ENCODE peak calls at places on chromosomes 6 and 20, in ten cellular contexts. One of them, this sample, is unnamed.

GRCh38 chr6:53628354-53629119 is 37.0 kb downstream of the KLHL31 start:
- DNase-seq in NCI-H1092 treated with DMSO at 0.1 percent for 48 hours: peak; percentile 16
- DNase-seq in MCF 10A: peak; percentile 91
- DNase-seq in RCC 7860: no peak
- DNase-seq in NCI-H1417 treated with DMSO at 0.1 percent for 48 hours: no peak
- DNase-seq in heart left ventricle: no peak
- DNase-seq in type B pancreatic cell: no peak
- DNase-seq in pancreas: no peak
- DNase-seq in H4: no peak
- DNase-seq in HCEC 1CT: peak; percentile 15
- DNase-seq in this sample: no peak

GRCh38 chr6:74447013-74447412 is 751.0 kb downstream of the CD109 start:
- DNase-seq in H4: peak; percentile 33
- DNase-seq in RCC 7860: no peak
- DNase-seq in NCI-H1417 treated with DMSO at 0.1 percent for 48 hours: no peak
- DNase-seq in pancreas: no peak
- DNase-seq in MCF 10A: no peak
- DNase-seq in HCEC 1CT: peak; percentile 8
- DNase-seq in NCI-H1092 treated with DMSO at 0.1 percent for 48 hours: no peak
- DNase-seq in heart left ventricle: no peak
- DNase-seq in type B pancreatic cell: no peak
- DNase-seq in this sample: no peak

GRCh38 chr6:137044366-137045220 is at the start of gene IL20RA:
- DNase-seq in RCC 7860: no peak
- DNase-seq in HCEC 1CT: no peak
- DNase-seq in type B pancreatic cell: peak; percentile 69
- DNase-seq in NCI-H1092 treated with DMSO at 0.1 percent for 48 hours: peak; percentile 18
- DNase-seq in heart left ventricle: peak; percentile 31
- DNase-seq in pancreas: peak; percentile 45
- DNase-seq in NCI-H1417 treated with DMSO at 0.1 percent for 48 hours: no peak
- DNase-seq in MCF 10A: peak; percentile 36
- DNase-seq in H4: no peak
- DNase-seq in this sample: peak; percentile 53

GRCh38 chr20:4040283-4041179 is 25.2 kb upstream of the RNF24 start:
- DNase-seq in pancreas: no peak
- DNase-seq in MCF 10A: peak; percentile 38
- DNase-seq in HCEC 1CT: no peak
- DNase-seq in RCC 7860: peak; percentile 45
- DNase-seq in H4: peak; percentile 41
- DNase-seq in heart left ventricle: no peak
- DNase-seq in NCI-H1092 treated with DMSO at 0.1 percent for 48 hours: no peak
- DNase-seq in type B pancreatic cell: no peak
- DNase-seq in NCI-H1417 treated with DMSO at 0.1 percent for 48 hours: no peak
- DNase-seq in this sample: no peak

GRCh38 chr6:64280569-64280968 is 645.0 kb downstream of the PHF3 start:
- DNase-seq in HCEC 1CT: peak; percentile 13
- DNase-seq in type B pancreatic cell: no peak
- DNase-seq in NCI-H1417 treated with DMSO at 0.1 percent for 48 hours: peak; percentile 12
- DNase-seq in heart left ventricle: no peak
- DNase-seq in RCC 7860: peak; percentile 8
- DNase-seq in pancreas: no peak
- DNase-seq in NCI-H1092 treated with DMSO at 0.1 percent for 48 hours: no peak
- DNase-seq in MCF 10A: peak; percentile 65
- DNase-seq in H4: peak; percentile 56
- DNase-seq in this sample: peak; percentile 48

GRCh38 chr6:138569970-138570715 is 70.8 kb upstream of the NHSL1 start:
- DNase-seq in pancreas: no peak
- DNase-seq in RCC 7860: no peak
- DNase-seq in type B pancreatic cell: no peak
- DNase-seq in H4: peak; percentile 11
- DNase-seq in HCEC 1CT: no peak
- DNase-seq in NCI-H1417 treated with DMSO at 0.1 percent for 48 hours: no peak
- DNase-seq in MCF 10A: no peak
- DNase-seq in heart left ventricle: no peak
- DNase-seq in NCI-H1092 treated with DMSO at 0.1 percent for 48 hours: peak; percentile 33
- DNase-seq in this sample: no peak

GRCh38 chr6:87139236-87139635 is 16.1 kb upstream of the ZNF292 start:
- DNase-seq in H4: peak; percentile 4
- DNase-seq in type B pancreatic cell: no peak
- DNase-seq in NCI-H1417 treated with DMSO at 0.1 percent for 48 hours: no peak
- DNase-seq in heart left ventricle: no peak
- DNase-seq in NCI-H1092 treated with DMSO at 0.1 percent for 48 hours: peak; percentile 45
- DNase-seq in RCC 7860: peak; percentile 28
- DNase-seq in pancreas: peak; percentile 19
- DNase-seq in MCF 10A: peak; percentile 65
- DNase-seq in HCEC 1CT: peak; percentile 47
- DNase-seq in this sample: no peak

GRCh38 chr20:12130781-12131180 is 213.1 kb downstream of the BTBD3 start:
- DNase-seq in NCI-H1417 treated with DMSO at 0.1 percent for 48 hours: no peak
- DNase-seq in NCI-H1092 treated with DMSO at 0.1 percent for 48 hours: no peak
- DNase-seq in H4: no peak
- DNase-seq in HCEC 1CT: peak; percentile 14
- DNase-seq in heart left ventricle: no peak
- DNase-seq in RCC 7860: no peak
- DNase-seq in MCF 10A: no peak
- DNase-seq in pancreas: no peak
- DNase-seq in type B pancreatic cell: no peak
- DNase-seq in this sample: no peak

GRCh38 chr6:138432063-138432356 is 28.0 kb downstream of the HEBP2 start:
- DNase-seq in HCEC 1CT: no peak
- DNase-seq in H4: no peak
- DNase-seq in heart left ventricle: no peak
- DNase-seq in NCI-H1417 treated with DMSO at 0.1 percent for 48 hours: no peak
- DNase-seq in type B pancreatic cell: no peak
- DNase-seq in RCC 7860: no peak
- DNase-seq in MCF 10A: no peak
- DNase-seq in NCI-H1092 treated with DMSO at 0.1 percent for 48 hours: no peak
- DNase-seq in pancreas: no peak
- DNase-seq in this sample: no peak

GRCh38 chr6:137013738-137014602 is 30.8 kb downstream of the IL20RA start:
- DNase-seq in pancreas: no peak
- DNase-seq in type B pancreatic cell: no peak
- DNase-seq in RCC 7860: no peak
- DNase-seq in MCF 10A: peak; percentile 81
- DNase-seq in HCEC 1CT: peak; percentile 59
- DNase-seq in NCI-H1417 treated with DMSO at 0.1 percent for 48 hours: no peak
- DNase-seq in H4: peak; percentile 17
- DNase-seq in NCI-H1092 treated with DMSO at 0.1 percent for 48 hours: peak; percentile 52
- DNase-seq in heart left ventricle: no peak
- DNase-seq in this sample: peak; percentile 33

GRCh38 chr6:25535302-25536225 is 116.5 kb upstream of the SCGN start:
- DNase-seq in pancreas: no peak
- DNase-seq in HCEC 1CT: no peak
- DNase-seq in MCF 10A: no peak
- DNase-seq in NCI-H1092 treated with DMSO at 0.1 percent for 48 hours: no peak
- DNase-seq in RCC 7860: no peak
- DNase-seq in type B pancreatic cell: no peak
- DNase-seq in heart left ventricle: no peak
- DNase-seq in NCI-H1417 treated with DMSO at 0.1 percent for 48 hours: no peak
- DNase-seq in H4: no peak
- DNase-seq in this sample: no peak

GRCh38 chr6:138640028-138640427 is 133.5 kb upstream of the CCDC28A start:
- DNase-seq in RCC 7860: no peak
- DNase-seq in NCI-H1417 treated with DMSO at 0.1 percent for 48 hours: no peak
- DNase-seq in heart left ventricle: no peak
- DNase-seq in pancreas: no peak
- DNase-seq in NCI-H1092 treated with DMSO at 0.1 percent for 48 hours: no peak
- DNase-seq in H4: no peak
- DNase-seq in HCEC 1CT: no peak
- DNase-seq in type B pancreatic cell: no peak
- DNase-seq in MCF 10A: no peak
- DNase-seq in this sample: no peak

GRCh38 chr20:10963717-10964266 is 290.0 kb upstream of the JAG1 start:
- DNase-seq in NCI-H1417 treated with DMSO at 0.1 percent for 48 hours: no peak
- DNase-seq in HCEC 1CT: no peak
- DNase-seq in MCF 10A: no peak
- DNase-seq in heart left ventricle: peak; percentile 28
- DNase-seq in RCC 7860: no peak
- DNase-seq in NCI-H1092 treated with DMSO at 0.1 percent for 48 hours: no peak
- DNase-seq in type B pancreatic cell: no peak
- DNase-seq in H4: no peak
- DNase-seq in pancreas: no peak
- DNase-seq in this sample: no peak

GRCh38 chr6:39926668-39927067 is 7.6 kb downstream of the MOCS1 start:
- DNase-seq in HCEC 1CT: no peak
- DNase-seq in NCI-H1417 treated with DMSO at 0.1 percent for 48 hours: no peak
- DNase-seq in MCF 10A: peak; percentile 41
- DNase-seq in type B pancreatic cell: no peak
- DNase-seq in H4: no peak
- DNase-seq in pancreas: no peak
- DNase-seq in RCC 7860: no peak
- DNase-seq in NCI-H1092 treated with DMSO at 0.1 percent for 48 hours: no peak
- DNase-seq in heart left ventricle: no peak
- DNase-seq in this sample: no peak

GRCh38 chr20:50678213-50678898 is 13.0 kb downstream of the RIPOR3 start:
- DNase-seq in pancreas: peak; percentile 89
- DNase-seq in HCEC 1CT: no peak
- DNase-seq in MCF 10A: peak; percentile 33
- DNase-seq in type B pancreatic cell: no peak
- DNase-seq in RCC 7860: peak; percentile 59
- DNase-seq in NCI-H1092 treated with DMSO at 0.1 percent for 48 hours: no peak
- DNase-seq in H4: no peak
- DNase-seq in heart left ventricle: no peak
- DNase-seq in NCI-H1417 treated with DMSO at 0.1 percent for 48 hours: no peak
- DNase-seq in this sample: peak; percentile 53

GRCh38 chr6:39496951-39497350 is 174.4 kb upstream of the KCNK16 start:
- DNase-seq in H4: peak; percentile 68
- DNase-seq in HCEC 1CT: no peak
- DNase-seq in heart left ventricle: peak; percentile 74
- DNase-seq in type B pancreatic cell: no peak
- DNase-seq in RCC 7860: no peak
- DNase-seq in NCI-H1092 treated with DMSO at 0.1 percent for 48 hours: no peak
- DNase-seq in pancreas: no peak
- DNase-seq in NCI-H1417 treated with DMSO at 0.1 percent for 48 hours: no peak
- DNase-seq in MCF 10A: peak; percentile 74
- DNase-seq in this sample: peak; percentile 21

GRCh38 chr20:35395728-35396127 is 16.0 kb downstream of the UQCC1 start:
- DNase-seq in NCI-H1092 treated with DMSO at 0.1 percent for 48 hours: no peak
- DNase-seq in HCEC 1CT: peak; percentile 26
- DNase-seq in MCF 10A: no peak
- DNase-seq in pancreas: peak; percentile 20
- DNase-seq in NCI-H1417 treated with DMSO at 0.1 percent for 48 hours: no peak
- DNase-seq in heart left ventricle: no peak
- DNase-seq in H4: no peak
- DNase-seq in type B pancreatic cell: no peak
- DNase-seq in RCC 7860: peak; percentile 23
- DNase-seq in this sample: no peak

GRCh38 chr6:63816401-63816975 is 180.9 kb downstream of the PHF3 start:
- DNase-seq in NCI-H1092 treated with DMSO at 0.1 percent for 48 hours: no peak
- DNase-seq in RCC 7860: no peak
- DNase-seq in HCEC 1CT: no peak
- DNase-seq in type B pancreatic cell: no peak
- DNase-seq in heart left ventricle: no peak
- DNase-seq in H4: no peak
- DNase-seq in MCF 10A: no peak
- DNase-seq in pancreas: no peak
- DNase-seq in NCI-H1417 treated with DMSO at 0.1 percent for 48 hours: no peak
- DNase-seq in this sample: no peak

GRCh38 chr6:134295953-134296553 is 21.9 kb downstream of the SGK1 start:
- DNase-seq in type B pancreatic cell: no peak
- DNase-seq in NCI-H1417 treated with DMSO at 0.1 percent for 48 hours: no peak
- DNase-seq in HCEC 1CT: peak; percentile 98
- DNase-seq in heart left ventricle: no peak
- DNase-seq in H4: peak; percentile 81
- DNase-seq in RCC 7860: peak; percentile 97
- DNase-seq in pancreas: no peak
- DNase-seq in MCF 10A: peak; percentile 87
- DNase-seq in NCI-H1092 treated with DMSO at 0.1 percent for 48 hours: no peak
- DNase-seq in this sample: peak; percentile 85

GRCh38 chr6:16200231-16200941 is 38.0 kb upstream of the GMPR start:
- DNase-seq in heart left ventricle: no peak
- DNase-seq in pancreas: no peak
- DNase-seq in NCI-H1417 treated with DMSO at 0.1 percent for 48 hours: no peak
- DNase-seq in HCEC 1CT: no peak
- DNase-seq in RCC 7860: no peak
- DNase-seq in MCF 10A: no peak
- DNase-seq in NCI-H1092 treated with DMSO at 0.1 percent for 48 hours: peak; percentile 3
- DNase-seq in type B pancreatic cell: no peak
- DNase-seq in H4: no peak
- DNase-seq in this sample: peak; percentile 58

GRCh38 chr20:59305898-59306640 is 5.7 kb downstream of the EDN3 start:
- DNase-seq in NCI-H1092 treated with DMSO at 0.1 percent for 48 hours: no peak
- DNase-seq in type B pancreatic cell: no peak
- DNase-seq in HCEC 1CT: no peak
- DNase-seq in MCF 10A: no peak
- DNase-seq in heart left ventricle: no peak
- DNase-seq in pancreas: no peak
- DNase-seq in H4: no peak
- DNase-seq in RCC 7860: no peak
- DNase-seq in NCI-H1417 treated with DMSO at 0.1 percent for 48 hours: no peak
- DNase-seq in this sample: no peak

GRCh38 chr6:36404164-36404563 is 16.7 kb upstream of the ETV7 start:
- DNase-seq in type B pancreatic cell: no peak
- DNase-seq in H4: no peak
- DNase-seq in HCEC 1CT: no peak
- DNase-seq in NCI-H1092 treated with DMSO at 0.1 percent for 48 hours: no peak
- DNase-seq in pancreas: no peak
- DNase-seq in NCI-H1417 treated with DMSO at 0.1 percent for 48 hours: no peak
- DNase-seq in RCC 7860: no peak
- DNase-seq in heart left ventricle: no peak
- DNase-seq in MCF 10A: no peak
- DNase-seq in this sample: no peak